ENCODE peak calls at places on chromosomes 12 and 14, in five cellular contexts. S is thyroid gland; L is Peyer's patch; A is IMR-90; D is CD8-positive, alpha-beta T cell. Z is an unnamed sample. For H3K4me1, the result is how much of the 10 kb centered on the place peaks cover.

GRCh38 chr14:59483360-59483759 is 848 bp downstream of the L3HYPDH start:
- DNase-seq in L (no peak), D (no peak), S (no peak), A (peak), Z (peak)

GRCh38 chr12:58502236-58502635 is 418.1 kb downstream of the LRIG3 start:
- DNase-seq in S (no peak), A (peak), L (no peak), D (no peak), Z (no peak)

GRCh38 chr14:71208702-71209357 is 301.6 kb downstream of the PCNX1 start:
- DNase-seq in A (no peak), S (no peak), D (no peak), L (no peak), Z (no peak)

GRCh38 chr14:104817930-104818713 is 17.2 kb downstream of the ZBTB42 start:
- DNase-seq in S (no peak), L (no peak), A (no peak), D (no peak), Z (peak)

GRCh38 chr12:116466536-116466935 is 92.6 kb upstream of the MAP1LC3B2 start:
- DNase-seq in L (no peak), S (no peak), A (peak), D (no peak), Z (peak)

GRCh38 chr14:39229222-39229543 is 4.5 kb upstream of the MIA2 start:
- DNase-seq in A (peak), D (peak), S (no peak), L (no peak), Z (no peak)

GRCh38 chr14:100432652-100433427 is 109.7 kb downstream of the SLC25A47 start:
- DNase-seq in S (no peak), L (no peak), A (no peak), D (no peak), Z (no peak)

GRCh38 chr12:99154264-99154982 is 493.1 kb upstream of the GARIN6 start:
- DNase-seq in D (no peak), L (no peak), S (peak), A (no peak), Z (no peak)

GRCh38 chr12:31521972-31522371 is 69.0 kb downstream of the DENND5B start:
- DNase-seq in A (peak), D (no peak), L (no peak), S (no peak), Z (no peak)

GRCh38 chr14:22897357-22897756 is 14.3 kb downstream of the REM2 start:
- DNase-seq in A (no peak), L (no peak), D (no peak), S (no peak), Z (peak)

DNA sequence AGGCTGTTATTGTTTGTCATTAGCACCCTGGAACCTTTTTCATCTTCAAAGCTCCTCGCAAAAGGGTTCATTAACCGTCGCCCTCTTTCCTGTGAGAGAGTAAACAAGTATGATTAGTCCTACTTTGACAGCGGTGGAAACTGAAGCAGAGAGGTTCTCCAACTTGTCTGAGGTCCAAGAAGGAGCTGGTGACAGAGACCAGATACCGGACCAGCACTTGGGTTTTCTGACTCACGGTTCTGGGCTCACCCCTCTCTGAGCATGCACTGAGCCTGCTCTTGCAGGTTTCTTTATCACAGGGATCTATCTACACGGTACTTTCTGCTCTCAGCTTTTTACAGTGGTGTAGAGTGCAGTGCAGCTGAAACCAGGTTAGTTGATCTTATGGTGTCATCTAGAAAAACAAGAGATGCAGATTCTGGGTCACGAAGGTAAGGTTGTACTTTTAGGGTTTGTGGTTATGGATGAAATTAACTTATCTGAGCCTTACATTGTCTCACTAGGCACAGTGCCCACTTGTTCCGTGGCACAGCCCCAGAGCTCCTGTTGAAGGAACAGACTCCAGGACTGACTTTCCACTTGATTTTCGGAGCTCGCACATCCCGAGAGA is 62.1 kb downstream of the PPP2R5C start:
- DNase-seq in D (peak), S (no peak), L (peak), A (no peak), Z (no peak)
- H3K27ac ChIP-seq in D (peak), S (no peak), L (peak), A (no peak), Z (peak)

DNA sequence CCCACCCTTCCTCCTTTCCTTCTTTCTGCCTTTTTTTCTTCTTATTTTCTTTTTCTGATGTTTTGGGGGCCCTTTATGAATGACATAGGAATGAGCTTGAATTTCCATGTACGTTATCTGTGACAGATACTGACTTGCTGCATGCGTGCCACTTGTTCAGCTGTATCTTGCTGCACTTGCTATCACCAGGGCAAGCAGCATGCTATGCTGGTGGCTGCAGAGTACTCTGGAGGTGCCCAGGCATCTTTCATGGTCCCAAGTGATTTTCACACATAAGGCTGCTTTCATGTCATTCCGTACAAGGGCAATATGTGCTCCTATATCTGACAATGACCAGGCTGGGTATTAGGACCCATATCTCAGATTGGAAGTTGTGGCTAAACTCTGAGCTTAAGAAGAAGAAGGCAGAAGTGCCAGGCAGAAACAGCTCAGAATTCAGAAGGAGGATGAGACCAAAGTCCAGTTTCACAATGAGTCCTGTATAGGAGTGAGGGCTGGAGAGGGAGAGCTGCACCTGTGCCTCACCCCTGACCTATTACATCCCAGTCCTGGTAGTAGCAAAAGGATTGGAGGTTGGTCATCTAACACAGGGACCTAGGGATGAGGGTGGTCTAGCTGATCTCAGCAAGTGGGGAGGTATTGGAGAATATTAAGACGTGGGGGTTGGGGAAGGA is 299.0 kb upstream of the DDHD1 start:
- DNase-seq in L (no peak), D (no peak), A (no peak), S (no peak), Z (no peak)
- H3K4me1 ChIP-seq in L (under half), D (under half), A (under half), S (under half), Z (under half)

GRCh38 chr14:78593949-78594348 is 423.8 kb downstream of the NRXN3 start:
- DNase-seq in A (no peak), S (no peak), D (no peak), L (no peak), Z (no peak)

GRCh38 chr14:78598046-78598652 is 428.0 kb downstream of the NRXN3 start:
- DNase-seq in S (peak), D (peak), L (no peak), A (peak), Z (peak)

GRCh38 chr14:78595797-78596196 is 425.6 kb downstream of the NRXN3 start:
- DNase-seq in L (no peak), A (no peak), D (no peak), S (no peak), Z (peak)
- TF ChIP-seq CTCF in L (no peak), A (peak), D (no peak), S (no peak), Z (peak)

GRCh38 chr12:49525942-49526341 is 12.9 kb upstream of the KCNH3 start:
- DNase-seq in A (no peak), S (no peak), D (no peak), L (no peak), Z (no peak)
- H3K27ac ChIP-seq in A (no peak), S (no peak), D (no peak), L (no peak), Z (no peak)

GRCh38 chr12:121792607-121793500 is 634 bp downstream of the RHOF start:
- DNase-seq in A (no peak), L (peak), S (peak), D (no peak), Z (peak)
- H3K4me1 ChIP-seq in A (under half), L (under half), S (half or more), D (half or more), Z (under half)

GRCh38 chr12:112029326-112029725 is 16.1 kb downstream of the ERP29 start:
- DNase-seq in S (no peak), L (no peak), D (no peak), A (no peak), Z (no peak)

GRCh38 chr12:112035219-112035765 is 22.1 kb downstream of the ERP29 start:
- DNase-seq in S (no peak), D (no peak), A (no peak), L (no peak), Z (no peak)

GRCh38 chr12:112031472-112031871 is 18.2 kb downstream of the ERP29 start:
- DNase-seq in L (no peak), S (no peak), D (no peak), A (peak), Z (no peak)

GRCh38 chr12:112032292-112032691 is 19.1 kb downstream of the ERP29 start:
- DNase-seq in D (no peak), A (no peak), S (no peak), L (no peak), Z (no peak)
- TF ChIP-seq CTCF in D (no peak), A (no peak), S (no peak), L (no peak), Z (no peak)

GRCh38 chr12:106387847-106388246 is 30.3 kb downstream of the POLR3B start:
- DNase-seq in S (no peak), A (no peak), L (no peak), D (no peak), Z (no peak)
- H3K27ac ChIP-seq in S (no peak), A (no peak), L (no peak), D (no peak), Z (no peak)

DNA sequence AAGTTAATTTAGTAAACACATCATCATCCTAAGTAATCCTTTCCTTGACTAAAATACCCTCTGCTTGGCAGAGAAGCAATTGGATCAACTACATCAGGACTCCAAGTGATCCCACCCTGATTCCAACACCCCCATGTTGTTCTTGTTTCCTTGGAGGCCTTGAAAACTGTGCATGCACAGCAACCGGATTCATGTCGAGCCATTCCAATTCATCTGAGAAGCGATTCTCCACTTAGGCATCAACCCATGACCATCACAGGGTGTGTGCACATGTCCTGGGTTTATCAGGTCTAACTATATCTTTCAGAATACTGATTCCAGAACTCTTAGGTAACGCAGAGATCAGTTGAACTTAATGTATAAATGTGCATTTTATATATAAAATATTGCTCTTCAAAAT is 163.0 kb downstream of the NAV3 start:
- DNase-seq in S (no peak), A (no peak), D (no peak), L (no peak), Z (no peak)
- H3K4me1 ChIP-seq in S (under half), A (under half), D (under half), L (under half), Z (under half)